ENCODE peak calls at places on chromosomes 6 and 20, in six cellular contexts. C is breast epithelium, Y is neural crest cell, F is H9, D is naive B cell, H is fibroblast of the conjunctiva. P is an unnamed sample.

GRCh38 chr20:58293453-58293852 is 16.1 kb upstream of the RAB22A start:
- DNase-seq in C (no peak), F (peak; percentile 46), H (no peak), D (no peak), Y (peak; percentile 26), P (no peak)

GRCh38 chr6:167827588-167828324 is 1.0 kb downstream of the AFDN start:
- DNase-seq in H (no peak), D (peak; percentile 29), F (peak; percentile 55), Y (peak; percentile 45), C (no peak), P (no peak)

GRCh38 chr20:57736738-57737347 is 27.0 kb upstream of the PMEPA1 start:
- DNase-seq in C (no peak), F (no peak), H (no peak), Y (no peak), D (no peak), P (no peak)

GRCh38 chr6:39823187-39823815 is 31.1 kb downstream of the DAAM2 start:
- DNase-seq in F (no peak), D (no peak), C (no peak), H (peak; percentile 5), Y (no peak), P (no peak)

GRCh38 chr20:61664741-61665320 is 400.9 kb downstream of the TAF4 start:
- DNase-seq in F (no peak), H (no peak), Y (no peak), C (no peak), D (no peak), P (no peak)

GRCh38 chr6:4169028-4169789 is 33.8 kb upstream of the ECI2 start:
- DNase-seq in F (no peak), H (peak; percentile 9), Y (no peak), D (no peak), C (no peak), P (no peak)

GRCh38 chr6:79670789-79671188 is 39.7 kb downstream of the SH3BGRL2 start:
- DNase-seq in F (no peak), Y (no peak), D (no peak), C (no peak), H (no peak), P (no peak)

GRCh38 chr6:157148391-157149323 is 174.7 kb downstream of the TMEM242 start:
- DNase-seq in D (no peak), Y (no peak), F (no peak), H (peak; percentile 77), C (no peak), P (no peak)

GRCh38 chr6:73516712-73517489 is 3.9 kb downstream of the EEF1A1 start:
- DNase-seq in C (no peak), F (no peak), Y (no peak), H (no peak), D (no peak), P (no peak)

GRCh38 chr6:160733045-160733646 is 31.1 kb downstream of the PLG start:
- DNase-seq in C (no peak), F (peak; percentile 59), Y (peak; percentile 49), D (peak; percentile 19), H (peak; percentile 20), P (no peak)